ENCODE peak calls at places on chromosomes 4 and X, in nine cellular contexts. J is progenitor cell of endocrine pancreas, I is HCT116, F is HFFc6, O is esophagus squamous epithelium, K is ovary, Q is A549, Y is left ventricle myocardium inferior, T is hepatocyte. M is an unnamed sample.

GRCh38 chrX:19156223-19156622 is 34.0 kb upstream of the ADGRG2 start:
- DNase-seq in J (no peak), I (no peak), F (no peak), O (no peak), K (no peak), Q (no peak), Y (no peak), T (no peak), M (no peak)

GRCh38 chr4:17981063-17981462 is 40.5 kb downstream of the LCORL start:
- DNase-seq in J (no peak), I (no peak), F (no peak), O (no peak), K (no peak), Q (no peak), Y (no peak), T (no peak), M (no peak)

GRCh38 chrX:113512700-113513395 is 672.2 kb upstream of the AMOT start:
- DNase-seq in J (no peak), I (peak), F (peak), O (no peak), K (no peak), Q (peak), Y (no peak), T (no peak), M (no peak)

GRCh38 chr4:79445371-79445781 is 37.3 kb upstream of the GK2 start:
- DNase-seq in J (no peak), I (no peak), F (no peak), O (no peak), K (no peak), Q (no peak), Y (no peak), T (no peak), M (no peak)

GRCh38 chrX:7132335-7133035 is 15.0 kb upstream of the STS start:
- DNase-seq in J (peak), I (peak), F (peak), O (no peak), K (no peak), Q (peak), Y (no peak), T (peak), M (no peak)

GRCh38 chr4:7201351-7202305 is 9.3 kb downstream of the SORCS2 start:
- DNase-seq in J (no peak), I (no peak), F (no peak), O (no peak), K (no peak), Q (no peak), Y (no peak), T (no peak), M (no peak)

GRCh38 chr4:4680758-4681157 is 138.9 kb upstream of the STX18 start:
- DNase-seq in J (no peak), I (no peak), F (no peak), O (no peak), K (no peak), Q (no peak), Y (no peak), T (no peak), M (no peak)

GRCh38 chr4:182223708-182224107 is 19.5 kb upstream of the TENM3 start:
- DNase-seq in J (no peak), I (no peak), F (no peak), O (no peak), K (no peak), Q (no peak), Y (no peak), T (no peak), M (no peak)

GRCh38 chr4:128590773-128591172 is 218.7 kb upstream of the JADE1 start:
- DNase-seq in J (no peak), I (no peak), F (no peak), O (no peak), K (no peak), Q (no peak), Y (no peak), T (no peak), M (no peak)

GRCh38 chrX:72255445-72255844 is 16.6 kb upstream of the ERCC6L start:
- DNase-seq in J (peak), I (no peak), F (no peak), O (no peak), K (no peak), Q (no peak), Y (no peak), T (no peak), M (no peak)

GRCh38 chrX:2697741-2698294 is 6.7 kb downstream of the CD99 start:
- DNase-seq in J (no peak), I (no peak), F (no peak), O (no peak), K (no peak), Q (no peak), Y (no peak), T (no peak), M (no peak)

GRCh38 chrX:48465336-48465933 is 4.6 kb downstream of the SLC38A5 start:
- DNase-seq in J (no peak), I (no peak), F (peak), O (no peak), K (no peak), Q (no peak), Y (no peak), T (no peak), M (no peak)

GRCh38 chr4:12379191-12379590 is 950.5 kb upstream of the HS3ST1 start:
- DNase-seq in J (no peak), I (no peak), F (no peak), O (no peak), K (no peak), Q (no peak), Y (no peak), T (no peak), M (no peak)

GRCh38 chrX:109299091-109299490 is 182.8 kb downstream of the GUCY2F start:
- DNase-seq in J (no peak), I (no peak), F (no peak), O (no peak), K (no peak), Q (no peak), Y (no peak), T (no peak), M (no peak)
- TF ChIP-seq CTCF in J (no peak), I (no peak), F (no peak), O (no peak), K (no peak), Q (no peak), Y (no peak), T (no peak), M (no peak)

DNA sequence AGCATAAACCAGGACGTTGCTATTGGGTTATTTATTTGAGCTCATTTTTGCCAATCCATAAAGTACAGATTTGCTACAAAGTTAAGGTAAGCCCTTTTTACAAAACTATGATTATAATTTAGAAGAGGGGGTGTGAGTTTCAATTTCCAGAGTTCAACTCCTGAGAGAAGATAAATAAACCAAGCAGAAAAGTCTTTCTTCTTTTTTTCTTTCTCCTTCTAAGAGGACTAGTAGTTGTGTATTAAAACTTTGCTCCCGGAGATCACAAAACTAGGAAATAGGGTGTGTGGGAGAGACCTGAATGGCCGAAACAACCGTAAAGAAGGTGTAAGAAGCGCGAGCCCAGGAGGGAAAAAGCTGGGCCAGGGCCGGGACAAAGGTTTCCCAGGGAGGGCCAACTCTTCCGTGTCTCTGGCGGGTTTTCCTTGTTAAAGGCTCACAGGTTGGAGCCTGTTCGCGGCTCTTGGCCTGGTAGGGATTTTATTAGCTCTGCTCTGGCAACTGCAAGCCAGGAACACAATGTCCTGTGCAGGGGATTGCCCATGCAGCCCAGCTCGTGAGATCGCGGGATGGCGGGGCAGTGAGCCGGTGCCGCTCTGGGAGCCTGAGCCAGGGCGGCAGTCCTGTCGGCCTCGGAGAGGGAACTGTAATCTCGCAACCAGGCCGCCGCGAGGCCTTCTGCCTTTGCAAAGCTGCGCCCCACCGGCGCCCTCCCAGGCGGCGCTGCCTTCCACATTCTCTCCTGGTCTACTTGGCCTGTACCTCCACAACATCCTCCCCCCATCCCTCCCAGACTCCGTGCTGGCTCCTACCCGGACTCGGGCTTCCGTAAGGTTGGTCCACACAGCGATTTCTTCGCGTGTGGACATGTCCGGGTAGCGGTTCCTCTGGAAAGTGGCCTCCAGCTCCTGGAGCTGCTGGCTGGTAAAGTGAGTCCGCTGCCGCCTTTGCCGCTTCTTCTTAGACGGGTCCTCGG is 2.2 kb downstream of the PITX2 start:
- DNase-seq in J (peak), I (no peak), F (peak), O (no peak), K (no peak), Q (no peak), Y (no peak), T (peak), M (no peak)
- TF ChIP-seq CTCF in J (peak), I (no peak), F (peak), O (no peak), K (no peak), Q (no peak), Y (no peak), T (no peak), M (peak)

GRCh38 chr4:41994461-41994860 is 4.1 kb downstream of the SLC30A9 start:
- DNase-seq in J (no peak), I (no peak), F (no peak), O (no peak), K (no peak), Q (no peak), Y (no peak), T (no peak), M (no peak)
- TF ChIP-seq CTCF in J (no peak), I (peak), F (peak), O (no peak), K (no peak), Q (no peak), Y (no peak), T (no peak), M (peak)

DNA sequence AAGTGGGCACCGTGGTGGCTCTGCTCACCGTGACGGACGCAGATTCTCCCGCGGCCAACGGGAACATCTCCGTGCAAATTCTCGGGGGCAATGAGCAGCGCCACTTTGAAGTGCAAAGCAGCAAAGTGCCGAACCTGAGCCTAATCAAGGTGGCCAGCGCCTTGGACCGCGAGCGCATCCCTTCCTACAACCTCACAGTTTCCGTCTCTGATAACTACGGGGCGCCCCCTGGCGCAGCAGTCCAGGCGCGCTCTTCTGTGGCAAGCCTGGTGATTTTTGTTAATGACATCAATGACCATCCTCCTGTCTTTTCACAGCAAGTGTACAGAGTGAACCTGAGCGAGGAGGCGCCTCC is 2.7 kb downstream of the FAT4 start:
- DNase-seq in J (peak), I (no peak), F (no peak), O (no peak), K (no peak), Q (peak), Y (peak), T (peak), M (no peak)
- TF ChIP-seq CTCF in J (peak), I (no peak), F (peak), O (peak), K (no peak), Q (peak), Y (peak), T (peak), M (peak)

DNA sequence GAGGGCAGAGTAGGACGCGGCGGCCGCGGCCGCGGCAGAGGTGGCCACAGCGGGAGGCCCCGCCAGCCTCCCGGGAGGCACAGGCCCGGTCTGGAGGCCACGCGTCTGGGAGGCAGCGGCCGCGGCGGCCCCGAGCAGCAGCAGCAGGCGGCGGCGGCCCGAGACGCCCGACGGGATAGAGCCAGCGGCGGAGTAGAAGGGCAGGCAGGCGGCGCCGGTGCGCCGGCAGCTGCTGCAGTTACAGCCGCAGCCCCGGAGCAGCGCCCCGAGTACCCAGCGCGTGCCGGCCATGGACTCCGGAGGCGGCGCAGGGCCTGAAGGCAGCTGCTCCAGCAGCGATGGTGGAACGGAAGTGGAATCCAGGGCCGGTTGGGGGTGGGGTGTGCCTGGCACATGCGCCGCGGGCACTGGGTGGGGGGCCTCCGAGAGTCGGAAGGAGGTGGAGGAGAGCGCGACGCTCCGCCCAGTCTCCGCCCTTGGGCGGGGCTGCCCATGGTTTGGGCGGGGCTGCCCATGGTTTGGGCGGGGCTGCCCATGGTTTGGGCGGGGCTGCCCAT is at the start of gene GRSF1:
- DNase-seq in J (peak), I (peak), F (peak), O (peak), K (peak), Q (peak), Y (peak), T (peak), M (peak)
- TF ChIP-seq CTCF in J (no peak), I (no peak), F (peak), O (peak), K (no peak), Q (no peak), Y (peak), T (no peak), M (no peak)

GRCh38 chr4:148445903-148446261 is 3.7 kb upstream of the NR3C2 start:
- DNase-seq in J (no peak), I (no peak), F (no peak), O (no peak), K (no peak), Q (no peak), Y (no peak), T (no peak), M (no peak)

GRCh38 chr4:148443550-148444295 is 1.5 kb upstream of the NR3C2 start:
- DNase-seq in J (peak), I (no peak), F (no peak), O (no peak), K (peak), Q (no peak), Y (peak), T (peak), M (peak)

GRCh38 chr4:148444296-148445070 is 2.3 kb upstream of the NR3C2 start:
- DNase-seq in J (peak), I (no peak), F (no peak), O (no peak), K (peak), Q (no peak), Y (peak), T (peak), M (peak)

GRCh38 chr4:148442830-148443549 is 776 bp upstream of the NR3C2 start:
- DNase-seq in J (no peak), I (no peak), F (no peak), O (no peak), K (no peak), Q (no peak), Y (peak), T (no peak), M (no peak)

GRCh38 chr4:148445071-148445902 is 3.1 kb upstream of the NR3C2 start:
- DNase-seq in J (peak), I (no peak), F (no peak), O (peak), K (peak), Q (no peak), Y (peak), T (peak), M (peak)
- TF ChIP-seq CTCF in J (no peak), I (no peak), F (no peak), O (no peak), K (no peak), Q (no peak), Y (no peak), T (no peak), M (no peak)

GRCh38 chr4:168183717-168184571 is 91.6 kb downstream of the ANXA10 start:
- DNase-seq in J (no peak), I (peak), F (peak), O (no peak), K (no peak), Q (peak), Y (no peak), T (peak), M (no peak)
- TF ChIP-seq CTCF in J (peak), I (peak), F (peak), O (peak), K (no peak), Q (peak), Y (peak), T (peak), M (peak)

GRCh38 chr4:163815776-163816175 is 321.3 kb downstream of the TMA16 start:
- DNase-seq in J (no peak), I (no peak), F (no peak), O (no peak), K (no peak), Q (no peak), Y (no peak), T (no peak), M (no peak)

GRCh38 chr4:163810757-163811156 is 316.3 kb downstream of the TMA16 start:
- DNase-seq in J (no peak), I (no peak), F (no peak), O (no peak), K (no peak), Q (peak), Y (no peak), T (no peak), M (no peak)

GRCh38 chr4:163818673-163819072 is 324.2 kb downstream of the TMA16 start:
- DNase-seq in J (no peak), I (no peak), F (no peak), O (no peak), K (no peak), Q (no peak), Y (no peak), T (no peak), M (no peak)

GRCh38 chr4:163816494-163816893 is 322.0 kb downstream of the TMA16 start:
- DNase-seq in J (no peak), I (no peak), F (no peak), O (no peak), K (no peak), Q (no peak), Y (no peak), T (no peak), M (no peak)
- TF ChIP-seq CTCF in J (no peak), I (no peak), F (no peak), O (no peak), K (no peak), Q (no peak), Y (no peak), T (no peak), M (no peak)